ENCODE peak calls at places on chromosomes 16 and 17, in four cellular contexts. S, N, K and T are unnamed samples.

GRCh38 chr16:24863582-24864437 is 18.0 kb downstream of the SLC5A11 start:
- DNase-seq in S (no peak), N (no peak), K (no peak), T (no peak)

GRCh38 chr17:36721560-36722120 is 120.3 kb downstream of the MRM1 start:
- DNase-seq in S (no peak), N (peak; percentile 14), K (no peak), T (no peak)

GRCh38 chr17:17344507-17345293 is 41.5 kb downstream of the NT5M start:
- DNase-seq in S (no peak), N (no peak), K (peak; percentile 24), T (no peak)

GRCh38 chr16:62021295-62021694 is 14.9 kb downstream of the CDH8 start:
- DNase-seq in S (no peak), N (no peak), K (no peak), T (no peak)

GRCh38 chr16:11627822-11628457 is 40.3 kb upstream of the SNN start:
- DNase-seq in S (no peak), N (no peak), K (no peak), T (peak; percentile 39)

GRCh38 chr17:78844301-78845005 is 3.8 kb upstream of the USP36 start:
- DNase-seq in S (no peak), N (peak; percentile 26), K (no peak), T (peak; percentile 34)

GRCh38 chr16:73280366-73280765 is 232.4 kb upstream of the ZFHX3 start:
- DNase-seq in S (no peak), N (no peak), K (no peak), T (no peak)

GRCh38 chr17:74042744-74043486 is 160.6 kb upstream of the RPL38 start:
- DNase-seq in S (no peak), N (no peak), K (no peak), T (peak; percentile 31)

GRCh38 chr17:57834146-57834741 is 15.6 kb downstream of the MRPS23 start:
- DNase-seq in S (peak; percentile 78), N (no peak), K (peak; percentile 83), T (no peak)

GRCh38 chr16:4556112-4556511 is at the start of gene C16orf96:
- DNase-seq in S (no peak), N (no peak), K (no peak), T (peak; percentile 20)

GRCh38 chr17:78151514-78152008 is 5.4 kb downstream of the C17orf99 start:
- DNase-seq in S (peak; percentile 44), N (no peak), K (peak; percentile 57), T (no peak)

GRCh38 chr17:45364531-45365390 is 47.9 kb upstream of the MAP3K14 start:
- DNase-seq in S (peak; percentile 99), N (peak; percentile 30), K (peak; percentile 99), T (no peak)

GRCh38 chr16:27374231-27374793 is 27.7 kb upstream of the IL21R start:
- DNase-seq in S (no peak), N (no peak), K (no peak), T (no peak)

GRCh38 chr17:55770220-55770870 is 19.5 kb downstream of the PCTP start:
- DNase-seq in S (peak; percentile 76), N (peak; percentile 49), K (no peak), T (peak; percentile 80)

GRCh38 chr17:12472613-12473173 is 193.0 kb upstream of the MYOCD start:
- DNase-seq in S (no peak), N (no peak), K (no peak), T (no peak)

GRCh38 chr16:57297856-57298255 is 13.4 kb upstream of the PLLP start:
- DNase-seq in S (peak; percentile 65), N (no peak), K (peak; percentile 47), T (no peak)
- H2AFZ ChIP-seq in S (no peak overlapping the region), N (peak overlapping the region; percentile 46), K (no peak overlapping the region), T (no peak overlapping the region)

DNA sequence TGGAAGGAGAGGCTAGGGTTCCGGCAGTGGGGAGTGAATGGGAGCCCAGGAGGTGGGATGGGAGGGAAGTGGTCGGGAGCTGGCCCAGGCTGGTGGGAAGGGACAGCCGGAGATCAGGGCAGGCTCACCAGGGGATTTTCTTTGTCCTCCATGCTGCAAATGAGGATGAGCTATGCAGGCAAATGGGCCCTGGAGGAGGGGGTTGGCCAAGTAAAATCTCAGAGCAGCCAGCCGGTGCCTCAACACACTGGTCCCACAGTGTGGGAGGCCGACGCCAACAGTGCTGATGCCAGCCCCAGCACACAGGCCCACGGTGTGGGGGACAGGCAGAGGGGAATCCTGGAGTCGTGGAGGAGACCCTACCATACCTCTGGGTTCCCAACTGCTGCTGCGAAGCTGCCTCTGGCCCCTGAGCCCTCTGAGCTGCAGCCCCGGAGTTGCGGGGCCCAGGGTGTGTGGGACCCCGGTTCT is 4.0 kb upstream of the NDRG4 start:
- DNase-seq in S (no peak), N (no peak), K (peak; percentile 34), T (no peak)
- H2AFZ ChIP-seq in S (no peak overlapping the region), N (no peak overlapping the region), K (no peak overlapping the region), T (peak overlapping the region; percentile 98)

DNA sequence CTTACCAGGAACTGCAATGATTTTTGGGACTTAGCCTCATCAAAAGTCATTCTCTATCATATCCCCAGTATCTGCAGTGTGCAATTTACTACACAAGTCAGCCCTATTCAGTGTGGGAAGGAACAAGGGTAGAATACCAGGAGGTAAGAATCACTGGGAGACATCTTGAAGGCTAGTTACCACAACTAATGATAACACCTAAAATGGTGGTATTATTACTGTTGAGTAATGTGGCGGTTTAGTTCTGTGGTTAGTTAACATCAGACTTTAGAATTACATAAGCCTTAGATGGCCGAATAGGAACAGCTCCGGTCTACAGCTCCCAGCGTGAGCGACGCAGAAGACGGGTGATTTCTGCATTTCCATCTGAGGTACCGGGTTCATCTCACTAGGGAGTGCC is 567.9 kb upstream of the CDH11 start:
- DNase-seq in S (no peak), N (no peak), K (no peak), T (no peak)
- H2AFZ ChIP-seq in S (peak overlapping the region; percentile 67), N (no peak overlapping the region), K (no peak overlapping the region), T (no peak overlapping the region)

DNA sequence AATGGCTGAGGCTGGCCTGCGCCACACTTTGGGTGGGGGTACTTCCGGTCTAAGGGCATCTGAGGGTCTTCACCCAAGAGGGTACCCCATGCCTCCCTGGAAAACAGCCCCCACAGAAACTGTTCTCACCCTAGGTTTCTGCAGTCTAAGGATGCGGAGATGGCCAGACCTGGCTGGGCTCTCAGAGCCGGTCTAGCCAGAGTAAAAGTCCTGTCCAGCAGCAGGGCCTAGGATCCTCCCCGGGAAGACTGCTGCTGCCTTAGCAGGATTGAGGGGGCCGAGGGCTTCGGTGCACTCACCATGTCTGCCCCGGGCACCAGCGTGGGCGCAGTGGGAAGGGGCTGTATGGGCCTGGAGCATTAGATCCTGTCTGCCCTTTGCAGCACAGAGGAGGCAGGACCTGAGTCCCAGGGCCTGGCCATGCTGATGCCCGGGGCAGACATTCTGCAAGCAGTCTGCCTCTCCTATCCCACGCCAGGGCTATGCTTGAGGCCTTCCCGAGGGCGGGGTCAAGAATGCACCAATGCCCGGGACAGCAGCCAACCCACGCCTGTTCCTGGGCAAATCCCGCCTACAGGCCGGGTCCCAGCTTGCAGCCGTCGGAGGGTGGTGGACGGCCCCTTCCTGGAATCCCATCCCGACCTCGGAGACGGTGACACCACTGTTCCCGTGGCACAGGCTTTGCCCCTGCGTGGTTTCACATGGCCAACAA is 54.7 kb downstream of the CBFA2T3 start:
- DNase-seq in S (peak; percentile 57), N (peak; percentile 75), K (peak; percentile 85), T (peak; percentile 73)
- H2AFZ ChIP-seq in S (no peak overlapping the region), N (peak overlapping the region; percentile 49), K (no peak overlapping the region), T (no peak overlapping the region)

GRCh38 chr16:2974319-2975056 is 5.3 kb downstream of the PAQR4 start:
- DNase-seq in S (no peak), N (no peak), K (no peak), T (no peak)

GRCh38 chr16:2973605-2974318 is 4.6 kb downstream of the PAQR4 start:
- DNase-seq in S (no peak), N (no peak), K (no peak), T (no peak)

GRCh38 chr16:2976673-2977072 is 3.6 kb downstream of the PKMYT1 start:
- DNase-seq in S (no peak), N (no peak), K (no peak), T (no peak)

GRCh38 chr16:2976201-2976600 is 4.0 kb downstream of the PKMYT1 start:
- DNase-seq in S (no peak), N (no peak), K (no peak), T (no peak)

DNA sequence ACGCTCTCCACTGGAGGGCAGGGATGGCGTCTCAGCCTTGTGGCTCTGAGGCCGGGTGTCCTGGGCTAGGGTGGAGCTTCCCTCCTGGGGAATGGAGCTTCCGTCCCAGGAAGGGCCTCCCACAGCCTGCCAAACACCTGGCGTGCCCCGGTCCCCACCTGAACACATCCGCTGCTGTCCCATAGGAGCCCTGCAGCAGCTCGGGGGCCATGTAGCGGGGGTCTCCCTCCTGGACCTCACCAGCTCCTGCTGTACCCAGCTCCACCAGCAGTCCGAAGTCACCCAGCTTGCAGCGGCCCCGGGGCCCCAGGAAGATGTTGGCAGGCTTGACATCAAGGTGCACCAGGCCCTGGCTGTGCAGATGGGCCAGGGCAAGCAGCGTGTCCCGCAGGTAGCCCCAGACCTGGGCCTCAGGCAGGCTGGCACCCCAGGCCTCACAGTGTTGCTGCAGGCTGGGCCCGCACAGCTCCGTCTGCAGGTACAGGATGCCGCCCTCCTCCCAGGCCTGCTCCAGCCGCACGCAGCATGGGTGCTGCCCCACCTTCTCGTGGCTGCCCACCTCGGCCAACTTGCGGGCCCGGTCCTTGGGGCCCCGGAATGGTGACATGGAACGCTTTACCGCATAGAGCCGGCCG is 5.0 kb downstream of the PKMYT1 start:
- DNase-seq in S (no peak), N (no peak), K (no peak), T (no peak)
- H2AFZ ChIP-seq in S (no peak overlapping the region), N (no peak overlapping the region), K (no peak overlapping the region), T (no peak overlapping the region)

GRCh38 chr17:8153550-8153956 is 1.3 kb upstream of the PER1 start:
- DNase-seq in S (peak; percentile 38), N (peak; percentile 95), K (peak; percentile 55), T (peak; percentile 98)

GRCh38 chr17:8153957-8154607 is 1.9 kb upstream of the PER1 start:
- DNase-seq in S (peak; percentile 96), N (peak; percentile 98), K (peak; percentile 99), T (peak; percentile 100)

GRCh38 chr17:8154608-8155152 is 2.5 kb upstream of the PER1 start:
- DNase-seq in S (no peak), N (no peak), K (no peak), T (peak; percentile 66)

GRCh38 chr17:8156174-8156992 is 4.2 kb upstream of the PER1 start:
- DNase-seq in S (peak; percentile 100), N (peak; percentile 100), K (peak; percentile 100), T (peak; percentile 100)

GRCh38 chr17:8155341-8156173 is 3.4 kb upstream of the PER1 start:
- DNase-seq in S (peak; percentile 49), N (no peak), K (no peak), T (no peak)
- H2AFZ ChIP-seq in S (no peak overlapping the region), N (no peak overlapping the region), K (no peak overlapping the region), T (no peak overlapping the region)

DNA sequence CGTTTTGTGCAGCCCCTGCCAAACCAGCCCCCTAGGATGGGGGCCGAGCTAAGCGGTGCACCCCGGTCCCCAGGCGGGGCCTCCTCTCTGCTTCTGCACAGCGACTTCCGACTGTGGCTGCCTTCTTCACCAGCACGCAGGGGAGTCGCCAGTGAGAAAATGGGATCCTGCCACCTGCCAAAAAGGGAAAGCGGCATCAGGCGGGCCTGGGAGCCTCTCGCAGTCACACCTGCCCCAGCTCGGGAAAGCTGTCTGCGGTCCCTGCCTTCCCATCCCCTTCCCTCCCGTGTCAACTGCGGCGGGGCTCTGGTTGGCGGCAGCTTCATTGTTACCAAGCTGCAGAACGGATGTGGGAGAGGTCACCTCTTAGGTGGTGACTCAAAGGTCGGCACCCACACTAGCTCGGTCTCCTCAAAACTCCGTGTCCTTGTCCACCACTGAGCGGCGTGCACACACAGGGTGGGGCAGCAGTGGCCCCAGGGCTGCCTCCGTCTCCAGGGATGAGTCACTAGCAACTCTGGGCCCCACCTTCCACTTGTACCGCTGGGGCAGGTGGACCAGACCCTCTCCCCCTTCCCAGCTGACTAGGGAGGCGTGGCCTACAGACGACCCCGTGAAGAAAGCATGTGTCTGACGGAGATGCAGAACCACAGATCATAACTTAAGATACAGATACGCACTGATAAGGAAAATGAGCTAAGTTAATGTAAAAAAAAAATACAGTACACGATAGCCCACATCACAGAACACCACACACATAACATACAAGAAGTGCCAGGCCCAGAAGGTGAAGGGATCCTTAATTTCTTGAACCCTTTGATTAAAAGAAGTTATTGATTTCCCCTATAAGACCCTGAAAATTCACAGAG is 1.5 kb upstream of the PCYT2 start:
- DNase-seq in S (no peak), N (no peak), K (no peak), T (no peak)
- H2AFZ ChIP-seq in S (no peak overlapping the region), N (no peak overlapping the region), K (no peak overlapping the region), T (no peak overlapping the region)